ENCODE peak calls at places on chromosomes 4 and X, in seven cellular contexts. One of them, this sample, is unnamed.
A peak's percentile ranks its signal among the peaks of the same experiment; 100 is the strongest.

GRCh38 chr4:26821677-26822503 is 38.8 kb upstream of the STIM2 start:
- DNase-seq in endodermal cell: no peak
- DNase-seq in transverse colon: no peak
- DNase-seq in tibial nerve: no peak
- DNase-seq in endothelial cell of umbilical vein: peak; percentile 35
- DNase-seq in mammary epithelial cell: no peak
- DNase-seq in lower lobe of right lung: no peak
- DNase-seq in this sample: no peak

GRCh38 chr4:170089743-170090666 is at the start of gene AADAT:
- DNase-seq in lower lobe of right lung: peak; percentile 82
- DNase-seq in endothelial cell of umbilical vein: peak; percentile 44
- DNase-seq in tibial nerve: peak; percentile 42
- DNase-seq in endodermal cell: peak; percentile 96
- DNase-seq in mammary epithelial cell: peak; percentile 65
- DNase-seq in transverse colon: peak; percentile 74
- DNase-seq in this sample: peak; percentile 82

GRCh38 chr4:114539985-114540384 is 58.6 kb upstream of the UGT8 start:
- DNase-seq in lower lobe of right lung: no peak
- DNase-seq in endodermal cell: no peak
- DNase-seq in endothelial cell of umbilical vein: no peak
- DNase-seq in tibial nerve: no peak
- DNase-seq in mammary epithelial cell: no peak
- DNase-seq in transverse colon: no peak
- DNase-seq in this sample: no peak

GRCh38 chr4:53937918-53938317 is 126.5 kb downstream of the CHIC2 start:
- DNase-seq in endothelial cell of umbilical vein: peak; percentile 40
- DNase-seq in mammary epithelial cell: peak; percentile 39
- DNase-seq in transverse colon: no peak
- DNase-seq in endodermal cell: peak; percentile 75
- DNase-seq in lower lobe of right lung: no peak
- DNase-seq in tibial nerve: no peak
- DNase-seq in this sample: peak; percentile 75

GRCh38 chr4:154044118-154044517 is 255.2 kb upstream of the SFRP2 start:
- DNase-seq in endothelial cell of umbilical vein: no peak
- DNase-seq in lower lobe of right lung: no peak
- DNase-seq in transverse colon: no peak
- DNase-seq in endodermal cell: no peak
- DNase-seq in mammary epithelial cell: peak; percentile 12
- DNase-seq in tibial nerve: no peak
- DNase-seq in this sample: no peak

GRCh38 chr4:119525005-119525749 is 103.4 kb downstream of the PDE5A start:
- DNase-seq in tibial nerve: no peak
- DNase-seq in endothelial cell of umbilical vein: peak; percentile 90
- DNase-seq in lower lobe of right lung: no peak
- DNase-seq in mammary epithelial cell: peak; percentile 53
- DNase-seq in transverse colon: no peak
- DNase-seq in endodermal cell: no peak
- DNase-seq in this sample: no peak

GRCh38 chrX:11196476-11196875 is 85.3 kb downstream of the HCCS start:
- DNase-seq in mammary epithelial cell: no peak
- DNase-seq in endothelial cell of umbilical vein: no peak
- DNase-seq in lower lobe of right lung: no peak
- DNase-seq in transverse colon: no peak
- DNase-seq in tibial nerve: no peak
- DNase-seq in endodermal cell: no peak
- DNase-seq in this sample: no peak

GRCh38 chr4:180610317-180610716 is 1632.9 kb upstream of the TENM3 start:
- DNase-seq in tibial nerve: no peak
- DNase-seq in endodermal cell: no peak
- DNase-seq in endothelial cell of umbilical vein: no peak
- DNase-seq in mammary epithelial cell: peak; percentile 85
- DNase-seq in transverse colon: no peak
- DNase-seq in lower lobe of right lung: no peak
- DNase-seq in this sample: no peak

GRCh38 chr4:81135501-81135900 is 79.5 kb downstream of the PRKG2 start:
- DNase-seq in endodermal cell: no peak
- DNase-seq in lower lobe of right lung: no peak
- DNase-seq in tibial nerve: no peak
- DNase-seq in endothelial cell of umbilical vein: no peak
- DNase-seq in transverse colon: no peak
- DNase-seq in mammary epithelial cell: no peak
- DNase-seq in this sample: no peak

GRCh38 chrX:25524150-25524549 is 508.4 kb upstream of the ARX start:
- DNase-seq in mammary epithelial cell: no peak
- DNase-seq in tibial nerve: no peak
- DNase-seq in transverse colon: no peak
- DNase-seq in lower lobe of right lung: no peak
- DNase-seq in endothelial cell of umbilical vein: peak; percentile 90
- DNase-seq in endodermal cell: no peak
- DNase-seq in this sample: no peak

GRCh38 chrX:130676861-130677260 is 226.1 kb downstream of the ENOX2 start:
- DNase-seq in lower lobe of right lung: no peak
- DNase-seq in tibial nerve: no peak
- DNase-seq in transverse colon: no peak
- DNase-seq in endodermal cell: no peak
- DNase-seq in mammary epithelial cell: no peak
- DNase-seq in endothelial cell of umbilical vein: peak; percentile 72
- DNase-seq in this sample: peak; percentile 2

GRCh38 chrX:129653985-129654651 is 638 bp downstream of the APLN start:
- DNase-seq in endodermal cell: peak; percentile 76
- DNase-seq in transverse colon: no peak
- DNase-seq in endothelial cell of umbilical vein: no peak
- DNase-seq in mammary epithelial cell: peak; percentile 23
- DNase-seq in lower lobe of right lung: no peak
- DNase-seq in tibial nerve: no peak
- DNase-seq in this sample: no peak

GRCh38 chr4:176939445-176939844 is 146.7 kb upstream of the VEGFC start:
- DNase-seq in tibial nerve: no peak
- DNase-seq in endodermal cell: no peak
- DNase-seq in endothelial cell of umbilical vein: peak; percentile 66
- DNase-seq in lower lobe of right lung: no peak
- DNase-seq in transverse colon: no peak
- DNase-seq in mammary epithelial cell: no peak
- DNase-seq in this sample: no peak

GRCh38 chr4:158824425-158825274 is 55.8 kb downstream of the FNIP2 start:
- DNase-seq in transverse colon: no peak
- DNase-seq in lower lobe of right lung: no peak
- DNase-seq in mammary epithelial cell: no peak
- DNase-seq in endothelial cell of umbilical vein: peak; percentile 87
- DNase-seq in endodermal cell: no peak
- DNase-seq in tibial nerve: no peak
- DNase-seq in this sample: peak; percentile 59

GRCh38 chr4:160450861-160451260 is 1348.0 kb downstream of the RAPGEF2 start:
- DNase-seq in mammary epithelial cell: no peak
- DNase-seq in endodermal cell: no peak
- DNase-seq in transverse colon: no peak
- DNase-seq in lower lobe of right lung: no peak
- DNase-seq in tibial nerve: no peak
- DNase-seq in endothelial cell of umbilical vein: no peak
- DNase-seq in this sample: no peak

GRCh38 chrX:10077425-10078188 is 79.2 kb upstream of the CLCN4 start:
- DNase-seq in endodermal cell: no peak
- DNase-seq in mammary epithelial cell: peak; percentile 8
- DNase-seq in endothelial cell of umbilical vein: no peak
- DNase-seq in tibial nerve: no peak
- DNase-seq in transverse colon: no peak
- DNase-seq in lower lobe of right lung: no peak
- DNase-seq in this sample: no peak

GRCh38 chrX:109826954-109827708 is 94.1 kb upstream of the ACSL4 start:
- DNase-seq in tibial nerve: no peak
- DNase-seq in endodermal cell: no peak
- DNase-seq in lower lobe of right lung: no peak
- DNase-seq in endothelial cell of umbilical vein: no peak
- DNase-seq in transverse colon: no peak
- DNase-seq in mammary epithelial cell: peak; percentile 57
- DNase-seq in this sample: peak; percentile 76

GRCh38 chr4:121484633-121485032 is 103.8 kb upstream of the QRFPR start:
- DNase-seq in mammary epithelial cell: peak; percentile 50
- DNase-seq in tibial nerve: no peak
- DNase-seq in lower lobe of right lung: peak; percentile 56
- DNase-seq in endothelial cell of umbilical vein: peak; percentile 47
- DNase-seq in endodermal cell: peak; percentile 77
- DNase-seq in transverse colon: no peak
- DNase-seq in this sample: peak; percentile 81

GRCh38 chrX:39619182-39620009 is 478.4 kb downstream of the BCOR start:
- DNase-seq in transverse colon: no peak
- DNase-seq in endodermal cell: no peak
- DNase-seq in tibial nerve: no peak
- DNase-seq in endothelial cell of umbilical vein: peak; percentile 83
- DNase-seq in mammary epithelial cell: no peak
- DNase-seq in lower lobe of right lung: no peak
- DNase-seq in this sample: peak; percentile 15

GRCh38 chrX:40273356-40274050 is 175.7 kb upstream of the BCOR start:
- DNase-seq in transverse colon: no peak
- DNase-seq in lower lobe of right lung: no peak
- DNase-seq in tibial nerve: no peak
- DNase-seq in mammary epithelial cell: no peak
- DNase-seq in endodermal cell: no peak
- DNase-seq in endothelial cell of umbilical vein: peak; percentile 89
- DNase-seq in this sample: peak; percentile 46

GRCh38 chr4:98577956-98578355 is 80.5 kb downstream of the TSPAN5 start:
- DNase-seq in tibial nerve: no peak
- DNase-seq in transverse colon: no peak
- DNase-seq in mammary epithelial cell: no peak
- DNase-seq in endothelial cell of umbilical vein: no peak
- DNase-seq in lower lobe of right lung: no peak
- DNase-seq in endodermal cell: no peak
- DNase-seq in this sample: no peak
- H3K4me3 ChIP-seq in tibial nerve: no peak overlapping the region
- H3K4me3 ChIP-seq in transverse colon: no peak overlapping the region
- H3K4me3 ChIP-seq in mammary epithelial cell: no peak overlapping the region
- H3K4me3 ChIP-seq in endothelial cell of umbilical vein: no peak overlapping the region
- H3K4me3 ChIP-seq in lower lobe of right lung: no peak overlapping the region
- H3K4me3 ChIP-seq in endodermal cell: no peak overlapping the region
- H3K4me3 ChIP-seq in this sample: no peak overlapping the region

GRCh38 chrX:2266445-2267349 is 234.1 kb downstream of the DHRSX start:
- DNase-seq in mammary epithelial cell: no peak
- DNase-seq in transverse colon: no peak
- DNase-seq in lower lobe of right lung: no peak
- DNase-seq in tibial nerve: no peak
- DNase-seq in endothelial cell of umbilical vein: no peak
- DNase-seq in endodermal cell: no peak
- DNase-seq in this sample: no peak
- TF ChIP-seq CTCF in mammary epithelial cell: no peak
- TF ChIP-seq CTCF in transverse colon: no peak
- TF ChIP-seq CTCF in lower lobe of right lung: no peak
- TF ChIP-seq CTCF in tibial nerve: no peak
- TF ChIP-seq CTCF in endothelial cell of umbilical vein: no peak
- TF ChIP-seq CTCF in endodermal cell: no peak
- TF ChIP-seq CTCF in this sample: no peak

GRCh38 chrX:47422444-47422843 is 52.1 kb downstream of the ZNF157 start:
- DNase-seq in endothelial cell of umbilical vein: no peak
- DNase-seq in mammary epithelial cell: no peak
- DNase-seq in endodermal cell: no peak
- DNase-seq in lower lobe of right lung: no peak
- DNase-seq in tibial nerve: no peak
- DNase-seq in transverse colon: no peak
- DNase-seq in this sample: no peak

GRCh38 chrX:47420967-47421366 is 50.6 kb downstream of the ZNF157 start:
- DNase-seq in endodermal cell: no peak
- DNase-seq in tibial nerve: no peak
- DNase-seq in lower lobe of right lung: no peak
- DNase-seq in transverse colon: no peak
- DNase-seq in mammary epithelial cell: no peak
- DNase-seq in endothelial cell of umbilical vein: no peak
- DNase-seq in this sample: no peak

DNA sequence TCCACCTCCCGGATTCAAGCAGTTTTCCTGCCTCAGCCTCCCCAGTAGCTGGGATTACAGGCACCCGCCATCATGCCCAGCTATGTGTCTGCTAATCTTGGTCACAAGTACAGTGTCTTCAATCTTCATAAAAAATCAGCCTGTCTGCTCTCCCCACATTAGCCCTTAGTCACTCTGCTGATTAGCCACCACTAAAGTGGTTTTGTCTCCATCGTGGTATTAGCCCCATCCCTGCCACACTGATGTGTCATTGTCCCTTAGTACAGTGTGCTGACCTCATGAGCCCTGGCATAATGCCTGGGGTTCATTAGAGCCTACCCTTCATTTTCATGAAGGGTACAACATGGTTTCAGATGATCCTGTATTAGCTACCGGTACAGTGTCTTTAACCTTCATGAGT is 49.9 kb downstream of the ZNF157 start:
- DNase-seq in lower lobe of right lung: no peak
- DNase-seq in mammary epithelial cell: no peak
- DNase-seq in transverse colon: no peak
- DNase-seq in endodermal cell: no peak
- DNase-seq in tibial nerve: no peak
- DNase-seq in endothelial cell of umbilical vein: no peak
- DNase-seq in this sample: no peak
- H3K9me3 ChIP-seq in lower lobe of right lung: no peaks in the 10 kb centered on the region
- H3K9me3 ChIP-seq in mammary epithelial cell: peaks cover 7% of the 10 kb centered on the region
- H3K9me3 ChIP-seq in transverse colon: no peaks in the 10 kb centered on the region
- H3K9me3 ChIP-seq in endodermal cell: peaks cover 4% of the 10 kb centered on the region
- H3K9me3 ChIP-seq in tibial nerve: no peaks in the 10 kb centered on the region
- H3K9me3 ChIP-seq in endothelial cell of umbilical vein: no peaks in the 10 kb centered on the region
- H3K9me3 ChIP-seq in this sample: no peaks in the 10 kb centered on the region

DNA sequence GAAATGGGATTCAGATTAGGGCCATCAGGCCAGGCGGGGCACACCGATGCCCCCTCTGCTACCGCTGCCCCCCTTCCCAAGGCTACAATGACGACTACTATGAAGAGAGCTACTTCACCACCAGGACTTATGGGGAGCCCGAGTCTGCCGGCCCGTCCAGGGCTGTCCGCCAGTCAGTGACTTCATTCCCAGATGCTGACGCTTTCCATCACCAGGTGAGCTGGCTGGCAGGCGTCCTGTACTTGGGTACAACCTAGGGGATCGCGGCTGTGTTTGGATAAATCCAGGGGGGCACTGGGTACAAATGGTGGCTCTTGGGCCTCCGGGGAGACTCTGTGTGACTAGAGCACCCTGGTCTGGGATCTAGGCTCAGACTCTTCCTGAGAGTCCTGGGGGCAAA is 1.1 kb downstream of the EMD start:
- DNase-seq in transverse colon: no peak
- DNase-seq in tibial nerve: no peak
- DNase-seq in mammary epithelial cell: no peak
- DNase-seq in lower lobe of right lung: no peak
- DNase-seq in endodermal cell: no peak
- DNase-seq in endothelial cell of umbilical vein: no peak
- DNase-seq in this sample: no peak
- H3K4me3 ChIP-seq in transverse colon: peak overlapping the region; percentile 73
- H3K4me3 ChIP-seq in tibial nerve: peak overlapping the region; percentile 86
- H3K4me3 ChIP-seq in mammary epithelial cell: peak overlapping the region; percentile 72
- H3K4me3 ChIP-seq in lower lobe of right lung: peak overlapping the region; percentile 69
- H3K4me3 ChIP-seq in endodermal cell: peak overlapping the region; percentile 86
- H3K4me3 ChIP-seq in endothelial cell of umbilical vein: peak overlapping the region; percentile 95
- H3K4me3 ChIP-seq in this sample: peak overlapping the region; percentile 93

GRCh38 chr4:166887457-166887856 is 346.8 kb downstream of the SPOCK3 start:
- DNase-seq in endodermal cell: no peak
- DNase-seq in transverse colon: no peak
- DNase-seq in endothelial cell of umbilical vein: no peak
- DNase-seq in tibial nerve: no peak
- DNase-seq in mammary epithelial cell: no peak
- DNase-seq in lower lobe of right lung: no peak
- DNase-seq in this sample: no peak

GRCh38 chr4:166886708-166887107 is 347.6 kb downstream of the SPOCK3 start:
- DNase-seq in endothelial cell of umbilical vein: no peak
- DNase-seq in transverse colon: no peak
- DNase-seq in lower lobe of right lung: no peak
- DNase-seq in mammary epithelial cell: no peak
- DNase-seq in tibial nerve: no peak
- DNase-seq in endodermal cell: no peak
- DNase-seq in this sample: no peak

GRCh38 chr4:166882221-166882620 is 352.1 kb downstream of the SPOCK3 start:
- DNase-seq in mammary epithelial cell: peak; percentile 76
- DNase-seq in lower lobe of right lung: no peak
- DNase-seq in endodermal cell: no peak
- DNase-seq in tibial nerve: no peak
- DNase-seq in endothelial cell of umbilical vein: no peak
- DNase-seq in transverse colon: no peak
- DNase-seq in this sample: no peak
- TF ChIP-seq CTCF in mammary epithelial cell: no peak
- TF ChIP-seq CTCF in lower lobe of right lung: no peak
- TF ChIP-seq CTCF in endodermal cell: no peak
- TF ChIP-seq CTCF in tibial nerve: no peak
- TF ChIP-seq CTCF in endothelial cell of umbilical vein: no peak
- TF ChIP-seq CTCF in transverse colon: no peak
- TF ChIP-seq CTCF in this sample: no peak

This sample was measured in cardiac muscle cell.